ENCODE peak calls at places on chromosomes 12 and 14, in five cellular contexts. Q is HCT116, F is K562, C is A673, X is H1. I is an unnamed sample.

GRCh38 chr14:68945190-68945584 is 33.9 kb downstream of the ACTN1 start:
- DNase-seq in Q (no peak), F (no peak), C (no peak), X (no peak), I (no peak)

GRCh38 chr12:12562016-12562483 is 613 bp downstream of the DUSP16 start:
- DNase-seq in Q (no peak), F (peak), C (peak), X (no peak), I (peak)

GRCh38 chr12:45789025-45789424 is 59.5 kb downstream of the ARID2 start:
- DNase-seq in Q (no peak), F (no peak), C (peak), X (no peak), I (no peak)

GRCh38 chr12:108379761-108380160 is 40.6 kb upstream of the CMKLR1 start:
- DNase-seq in Q (no peak), F (no peak), C (no peak), X (no peak), I (no peak)

GRCh38 chr12:108349245-108349644 is 10.1 kb upstream of the CMKLR1 start:
- DNase-seq in Q (no peak), F (no peak), C (no peak), X (no peak), I (no peak)

GRCh38 chr14:54392131-54392859 is 4.5 kb upstream of the CDKN3 start:
- DNase-seq in Q (no peak), F (no peak), C (no peak), X (no peak), I (no peak)

GRCh38 chr14:24398943-24399801 is at the start of gene NYNRIN:
- DNase-seq in Q (no peak), F (peak), C (no peak), X (peak), I (peak)

GRCh38 chr12:92464911-92465310 is 237.9 kb upstream of the PLEKHG7 start:
- DNase-seq in Q (no peak), F (no peak), C (no peak), X (no peak), I (no peak)

GRCh38 chr12:131636266-131636665 is 74.6 kb upstream of the SFSWAP start:
- DNase-seq in Q (no peak), F (no peak), C (no peak), X (no peak), I (no peak)

GRCh38 chr12:49069507-49070346 is at the start of gene RHEBL1:
- DNase-seq in Q (peak), F (peak), C (peak), X (peak), I (peak)

GRCh38 chr12:109932878-109933503 is 32.9 kb downstream of the TCHP start:
- DNase-seq in Q (no peak), F (no peak), C (no peak), X (no peak), I (no peak)

GRCh38 chr14:63343878-63344277 is 25.1 kb upstream of the GPHB5 start:
- DNase-seq in Q (no peak), F (no peak), C (peak), X (no peak), I (no peak)

GRCh38 chr12:52061470-52062166 is 8.2 kb upstream of the ATG101 start:
- DNase-seq in Q (no peak), F (no peak), C (no peak), X (no peak), I (no peak)

GRCh38 chr12:25825494-25825893 is 133.0 kb upstream of the RASSF8 start:
- DNase-seq in Q (no peak), F (no peak), C (no peak), X (no peak), I (no peak)

GRCh38 chr12:52139579-52140062 is 52.2 kb downstream of the KRT80 start:
- DNase-seq in Q (no peak), F (peak), C (no peak), X (peak), I (peak)

GRCh38 chr12:93022603-93023340 is 93.7 kb upstream of the EEA1 start:
- DNase-seq in Q (no peak), F (no peak), C (peak), X (no peak), I (no peak)

GRCh38 chr14:69780952-69781351 is 14.0 kb downstream of the SRSF5 start:
- DNase-seq in Q (no peak), F (no peak), C (no peak), X (peak), I (no peak)

GRCh38 chr12:109518820-109519665 is 41.6 kb downstream of the UBE3B start:
- DNase-seq in Q (peak), F (peak), C (peak), X (peak), I (peak)

GRCh38 chr14:46661728-46662127 is 10.1 kb upstream of the RPL10L start:
- DNase-seq in Q (peak), F (no peak), C (peak), X (no peak), I (no peak)

GRCh38 chr12:103773109-103773905 is 67.7 kb downstream of the NT5DC3 start:
- DNase-seq in Q (no peak), F (no peak), C (no peak), X (no peak), I (no peak)

GRCh38 chr12:51744235-51744634 is 104.3 kb downstream of the FIGNL2 start:
- DNase-seq in Q (no peak), F (no peak), C (no peak), X (no peak), I (no peak)

GRCh38 chr14:75824328-75824727 is 157.5 kb downstream of the TGFB3 start:
- DNase-seq in Q (no peak), F (no peak), C (no peak), X (no peak), I (no peak)

GRCh38 chr12:65500121-65500846 is 221.8 kb downstream of the MSRB3 start:
- DNase-seq in Q (peak), F (no peak), C (peak), X (no peak), I (no peak)

GRCh38 chr12:95607642-95608041 is 56.4 kb upstream of the USP44 start:
- DNase-seq in Q (no peak), F (no peak), C (no peak), X (no peak), I (no peak)

GRCh38 chr14:71563754-71564153 is 368.5 kb upstream of the RGS6 start:
- DNase-seq in Q (no peak), F (no peak), C (no peak), X (no peak), I (no peak)

GRCh38 chr12:109738878-109739665 is 25.4 kb downstream of the FAM222A start:
- DNase-seq in Q (no peak), F (no peak), C (no peak), X (no peak), I (no peak)

GRCh38 chr12:53752651-53753050 is 872 bp upstream of the CISTR start:
- DNase-seq in Q (no peak), F (no peak), C (no peak), X (no peak), I (no peak)

GRCh38 chr12:53750812-53751335 is 905 bp downstream of the CISTR start:
- DNase-seq in Q (no peak), F (no peak), C (peak), X (peak), I (no peak)

GRCh38 chr12:53751336-53752191 is at the start of gene CISTR:
- DNase-seq in Q (no peak), F (no peak), C (peak), X (peak), I (peak)

GRCh38 chr12:53749986-53750811 is 1.6 kb downstream of the CISTR start:
- DNase-seq in Q (no peak), F (no peak), C (no peak), X (no peak), I (no peak)

DNA sequence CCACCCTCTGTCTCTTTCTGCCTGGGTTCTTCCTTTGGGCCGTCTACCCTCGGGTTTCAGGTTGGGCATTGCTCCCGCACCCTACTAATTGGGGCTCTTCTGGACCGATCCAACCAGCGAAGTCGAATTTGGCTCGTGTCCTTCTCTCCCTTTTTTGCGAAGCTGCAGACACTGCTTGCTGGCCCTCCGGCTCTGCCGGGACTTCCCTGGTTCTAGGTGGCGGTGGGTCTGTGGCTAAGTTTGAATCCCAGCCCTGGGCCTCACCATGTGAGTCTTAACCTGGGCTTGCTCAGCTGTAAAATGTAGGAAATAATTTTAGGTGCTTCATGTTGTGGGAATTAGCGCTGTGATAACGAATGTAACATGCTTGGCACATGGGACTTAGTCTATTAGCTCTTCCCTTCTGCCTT is 418 bp upstream of the CISTR start:
- DNase-seq in Q (no peak), F (no peak), C (no peak), X (no peak), I (no peak)
- TF ChIP-seq EZH2 in Q (no peak), F (no peak), C (no peak), X (peak), I (no peak)

GRCh38 chr14:74653386-74654138 is 41.5 kb upstream of the LTBP2 start:
- DNase-seq in Q (no peak), F (no peak), C (no peak), X (no peak), I (no peak)
- TF ChIP-seq EZH2 in Q (no peak), F (no peak), C (no peak), X (no peak), I (no peak)

GRCh38 chr14:102035914-102036313 is 50.9 kb downstream of the HSP90AA1 start:
- DNase-seq in Q (no peak), F (no peak), C (peak), X (no peak), I (no peak)

GRCh38 chr14:102042699-102043098 is 44.1 kb downstream of the HSP90AA1 start:
- DNase-seq in Q (no peak), F (no peak), C (no peak), X (no peak), I (no peak)

GRCh38 chr14:102040153-102040552 is 46.7 kb downstream of the HSP90AA1 start:
- DNase-seq in Q (no peak), F (no peak), C (no peak), X (no peak), I (no peak)

GRCh38 chr14:102043251-102044025 is 43.4 kb downstream of the HSP90AA1 start:
- DNase-seq in Q (no peak), F (no peak), C (no peak), X (no peak), I (no peak)

GRCh38 chr14:102039157-102039556 is 47.7 kb downstream of the HSP90AA1 start:
- DNase-seq in Q (no peak), F (no peak), C (no peak), X (no peak), I (no peak)
- TF ChIP-seq EZH2 in Q (no peak), F (no peak), C (no peak), X (no peak), I (no peak)

DNA sequence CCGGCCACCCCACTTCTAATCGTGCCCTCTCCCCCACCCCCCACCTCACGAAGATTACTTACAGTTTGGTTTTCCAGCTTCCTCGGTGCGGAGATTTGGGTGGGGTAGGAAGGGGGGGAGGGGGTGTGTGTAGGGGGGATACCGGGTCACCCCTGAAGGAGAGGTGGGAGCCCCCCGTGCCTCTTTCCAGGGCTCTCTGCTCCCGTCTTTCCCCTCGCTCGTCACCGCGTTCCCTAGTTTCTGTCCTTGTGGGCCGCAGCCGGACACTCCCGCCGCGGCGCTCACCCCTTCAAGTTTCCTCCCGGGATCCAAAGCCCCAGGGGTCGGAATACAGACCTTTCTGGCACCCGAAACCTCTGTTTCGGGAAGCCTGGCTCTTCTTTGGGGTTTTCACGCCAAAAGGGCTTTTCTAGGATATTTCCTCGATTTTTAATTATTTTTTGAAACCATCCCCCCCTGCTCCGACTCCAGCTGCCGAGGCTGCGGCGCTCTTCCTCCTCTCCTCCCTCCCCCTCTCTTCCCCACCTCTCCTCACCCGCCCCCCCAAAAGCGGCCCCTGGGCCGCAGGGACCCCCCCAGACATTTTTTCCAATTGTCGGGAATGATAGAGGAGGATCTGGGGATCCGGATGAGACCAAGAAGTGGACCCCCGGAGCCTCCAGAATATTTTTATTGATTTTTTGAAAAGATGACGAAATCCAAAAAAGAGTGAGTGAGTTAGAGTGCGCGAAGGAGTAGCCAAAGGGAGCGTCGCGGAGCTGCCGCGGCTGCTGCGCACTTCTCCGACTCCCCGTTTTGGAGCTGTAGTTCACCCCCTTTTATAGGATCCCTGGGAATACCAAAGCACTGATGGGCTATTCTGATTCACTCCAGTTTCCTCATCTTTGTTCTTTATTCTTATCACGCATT is 1.7 kb downstream of the CCND2 start:
- DNase-seq in Q (no peak), F (peak), C (no peak), X (peak), I (no peak)
- TF ChIP-seq EZH2 in Q (no peak), F (no peak), C (peak), X (no peak), I (no peak)

GRCh38 chr14:36517242-36518030 is 2.6 kb downstream of the NKX2-1 start:
- DNase-seq in Q (no peak), F (no peak), C (no peak), X (peak), I (no peak)
- TF ChIP-seq EZH2 in Q (no peak), F (no peak), C (peak), X (peak), I (no peak)

DNA sequence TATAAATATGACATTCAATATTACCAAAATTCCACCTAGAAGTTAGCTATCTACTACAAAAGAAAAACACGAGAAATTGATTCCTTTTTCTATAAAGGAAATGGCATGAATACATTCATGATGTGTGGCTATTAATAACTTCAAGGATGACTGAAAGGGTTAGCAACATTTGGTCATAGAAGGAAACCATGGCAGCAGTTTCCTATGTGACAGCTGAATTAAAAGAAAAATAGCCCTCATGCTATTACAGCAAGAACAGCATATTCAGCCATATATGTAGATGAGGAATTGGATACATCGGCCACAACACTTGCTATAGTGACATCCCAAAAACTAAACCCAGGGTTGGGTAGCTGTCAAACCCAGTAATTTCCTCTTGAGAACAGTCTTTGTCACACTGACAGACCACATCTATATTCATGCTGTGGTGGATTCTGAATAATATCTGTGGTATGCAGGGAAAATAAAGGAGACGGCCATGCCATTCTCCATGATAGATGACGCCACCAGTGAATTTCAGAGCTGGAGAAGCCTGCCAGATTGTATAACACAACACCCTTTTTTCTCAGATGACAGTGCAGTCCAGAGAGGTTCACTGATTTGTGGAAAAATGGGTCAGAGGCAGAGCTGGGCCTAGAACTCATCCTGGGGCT is 32.5 kb downstream of the EFCAB11 start:
- DNase-seq in Q (no peak), F (no peak), C (peak), X (no peak), I (no peak)
- TF ChIP-seq EZH2 in Q (no peak), F (no peak), C (no peak), X (no peak), I (no peak)

GRCh38 chr12:113478351-113479011 is 6.8 kb upstream of the LHX5 start:
- DNase-seq in Q (no peak), F (no peak), C (no peak), X (peak), I (no peak)
- TF ChIP-seq EZH2 in Q (no peak), F (no peak), C (peak), X (peak), I (no peak)

DNA sequence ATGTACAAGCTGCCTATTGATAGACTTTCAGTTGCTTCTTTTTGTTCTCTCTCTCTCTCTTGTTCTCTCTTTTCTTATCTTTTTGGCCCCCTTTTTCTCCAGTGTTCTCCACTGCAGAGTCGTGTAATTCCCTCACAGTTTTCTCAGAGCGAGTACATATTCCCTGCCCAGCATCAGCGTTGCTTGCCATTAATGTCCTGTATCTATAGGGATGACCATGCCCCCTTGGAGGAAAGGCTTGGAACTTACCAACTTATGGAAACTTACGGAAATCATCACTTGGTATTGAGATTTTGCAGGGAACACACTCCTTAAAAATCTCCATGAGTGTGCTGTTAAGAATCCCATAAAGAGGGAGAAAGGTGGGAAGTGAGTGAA is 14.3 kb upstream of the COL2A1 start:
- DNase-seq in Q (no peak), F (no peak), C (no peak), X (no peak), I (no peak)
- TF ChIP-seq EZH2 in Q (no peak), F (no peak), C (no peak), X (peak), I (no peak)